ENCODE peak calls at places on chromosome 12, in six cellular contexts. L is RCC 7860, I is iris pigment epithelial cell, X is T-cell, T is HFFc6, E is LoVo. Z is an unnamed sample.

GRCh38 chr12:82818276-82819035 is 131.8 kb downstream of the TMTC2 start:
- DNase-seq in I (peak), L (no peak), T (no peak), E (no peak), X (no peak), Z (peak)

GRCh38 chr12:58079806-58080205 is 138.4 kb downstream of the ATP23 start:
- DNase-seq in T (no peak), I (no peak), L (no peak), E (no peak), X (no peak), Z (no peak)

GRCh38 chr12:75656210-75656609 is 144.8 kb upstream of the KRR1 start:
- DNase-seq in T (no peak), E (no peak), X (no peak), I (no peak), L (no peak), Z (no peak)

GRCh38 chr12:22246438-22246837 is 88.1 kb downstream of the ST8SIA1 start:
- DNase-seq in X (no peak), T (no peak), L (no peak), E (no peak), I (no peak), Z (no peak)

GRCh38 chr12:20701106-20701505 is 6.0 kb downstream of the SLCO1C1 start:
- DNase-seq in T (no peak), E (no peak), I (no peak), L (no peak), X (no peak), Z (no peak)

GRCh38 chr12:113136128-113136989 is 798 bp upstream of the RASAL1 start:
- DNase-seq in T (no peak), I (no peak), E (no peak), L (peak), X (peak), Z (no peak)

GRCh38 chr12:14605401-14605989 is 37.8 kb upstream of the PLBD1 start:
- DNase-seq in I (no peak), X (no peak), E (no peak), T (no peak), L (peak), Z (no peak)

GRCh38 chr12:71973687-71974086 is 35.0 kb downstream of the TPH2 start:
- DNase-seq in L (no peak), T (no peak), E (no peak), I (peak), X (no peak), Z (no peak)

GRCh38 chr12:6563448-6564050 is 4.5 kb downstream of the NOP2 start:
- DNase-seq in X (peak), L (no peak), T (no peak), E (peak), I (peak), Z (peak)

GRCh38 chr12:22083167-22083566 is 37.1 kb downstream of the CMAS start:
- DNase-seq in E (peak), T (peak), X (peak), L (peak), I (peak), Z (peak)

GRCh38 chr12:121789233-121789781 is 4.2 kb downstream of the RHOF start:
- DNase-seq in I (no peak), E (no peak), X (no peak), T (no peak), L (no peak), Z (no peak)

GRCh38 chr12:89863332-89863938 is 154.8 kb upstream of the ATP2B1 start:
- DNase-seq in E (no peak), L (no peak), X (peak), T (no peak), I (no peak), Z (no peak)

GRCh38 chr12:3463927-3464326 is 27.1 kb upstream of the PRMT8 start:
- DNase-seq in X (no peak), I (no peak), L (no peak), T (no peak), E (peak), Z (no peak)

GRCh38 chr12:124024263-124024678 is 51.3 kb downstream of the ZNF664 start:
- DNase-seq in X (no peak), E (no peak), I (no peak), L (no peak), T (peak), Z (no peak)

GRCh38 chr12:57151741-57152407 is 4.5 kb upstream of the LRP1-AS start:
- DNase-seq in L (no peak), E (no peak), I (peak), X (no peak), T (peak), Z (peak)

GRCh38 chr12:123734268-123734667 is 22.1 kb downstream of the ATP6V0A2 start:
- DNase-seq in L (no peak), I (no peak), E (no peak), X (no peak), T (no peak), Z (no peak)

GRCh38 chr12:13088503-13088902 is 15.0 kb downstream of the GSG1 start:
- DNase-seq in T (no peak), L (no peak), X (no peak), I (no peak), E (no peak), Z (no peak)

GRCh38 chr12:114163766-114164165 is 197.6 kb upstream of the RBM19 start:
- DNase-seq in X (no peak), I (peak), L (peak), T (peak), E (peak), Z (peak)

GRCh38 chr12:111322336-111323250 is 46.3 kb downstream of the PHETA1 start:
- DNase-seq in T (no peak), I (no peak), E (no peak), L (no peak), X (no peak), Z (no peak)

GRCh38 chr12:78963439-78964222 is 99.1 kb downstream of the SYT1 start:
- DNase-seq in T (peak), E (no peak), X (no peak), L (no peak), I (peak), Z (peak)

GRCh38 chr12:6364037-6364360 is 11.4 kb downstream of the SCNN1A start:
- DNase-seq in L (no peak), E (no peak), I (no peak), X (no peak), T (no peak), Z (no peak)

GRCh38 chr12:51421266-51421884 is 3.3 kb upstream of the SLC4A8 start:
- DNase-seq in X (peak), L (peak), I (peak), E (peak), T (peak), Z (peak)

GRCh38 chr12:120618954-120619615 is 21.3 kb upstream of the CABP1 start:
- DNase-seq in E (no peak), T (no peak), I (no peak), L (no peak), X (no peak), Z (no peak)

GRCh38 chr12:27330846-27331245 is 1.8 kb upstream of the BMAL2 start:
- DNase-seq in L (no peak), X (no peak), T (no peak), I (no peak), E (no peak), Z (no peak)

GRCh38 chr12:5047094-5047493 is 3.4 kb downstream of the KCNA5 start:
- DNase-seq in E (no peak), L (no peak), X (no peak), T (no peak), I (no peak), Z (no peak)

GRCh38 chr12:22856120-22856699 is 231.2 kb downstream of the ETNK1 start:
- DNase-seq in I (peak), T (peak), L (peak), E (peak), X (no peak), Z (peak)

GRCh38 chr12:2783936-2784600 is 10.7 kb upstream of the FKBP4 start:
- DNase-seq in X (peak), E (peak), I (peak), T (peak), L (no peak), Z (peak)

GRCh38 chr12:121468451-121468850 is 68.5 kb downstream of the RNF34 start:
- DNase-seq in L (no peak), T (no peak), I (no peak), X (no peak), E (no peak), Z (peak)

GRCh38 chr12:124715121-124715990 is 147.9 kb upstream of the NCOR2 start:
- DNase-seq in T (peak), X (no peak), E (peak), I (peak), L (no peak), Z (no peak)

Z was measured in cardiac fibroblast.